ENCODE peak calls at places on chromosome 20, in seven cellular contexts. One of them, this sample, is unnamed.

GRCh38 chr20:5065489-5066383 is 54.0 kb downstream of the PCNA start:
- DNase-seq in breast epithelium: no peak
- DNase-seq in stomach: peak; percentile 70
- DNase-seq in colonic mucosa: peak; percentile 38
- DNase-seq in Peyer's patch: no peak
- DNase-seq in mesenchymal stem cell: peak; percentile 94
- DNase-seq in brain microvascular endothelial cell: peak; percentile 91
- DNase-seq in this sample: no peak

GRCh38 chr20:19253316-19253715 is 40.9 kb downstream of the SLC24A3 start:
- DNase-seq in brain microvascular endothelial cell: no peak
- DNase-seq in mesenchymal stem cell: no peak
- DNase-seq in breast epithelium: no peak
- DNase-seq in colonic mucosa: no peak
- DNase-seq in Peyer's patch: no peak
- DNase-seq in stomach: no peak
- DNase-seq in this sample: no peak

GRCh38 chr20:23924751-23925150 is 45.2 kb upstream of the CST5 start:
- DNase-seq in Peyer's patch: no peak
- DNase-seq in breast epithelium: no peak
- DNase-seq in colonic mucosa: no peak
- DNase-seq in mesenchymal stem cell: no peak
- DNase-seq in stomach: no peak
- DNase-seq in brain microvascular endothelial cell: no peak
- DNase-seq in this sample: no peak

GRCh38 chr20:2301164-2301622 is 5.4 kb downstream of the TGM3 start:
- DNase-seq in colonic mucosa: peak; percentile 35
- DNase-seq in Peyer's patch: no peak
- DNase-seq in mesenchymal stem cell: peak; percentile 50
- DNase-seq in breast epithelium: no peak
- DNase-seq in brain microvascular endothelial cell: no peak
- DNase-seq in stomach: no peak
- DNase-seq in this sample: no peak

GRCh38 chr20:1363522-1363921 is 29.3 kb downstream of the FKBP1A start:
- DNase-seq in stomach: no peak
- DNase-seq in colonic mucosa: no peak
- DNase-seq in brain microvascular endothelial cell: no peak
- DNase-seq in Peyer's patch: no peak
- DNase-seq in mesenchymal stem cell: no peak
- DNase-seq in breast epithelium: no peak
- DNase-seq in this sample: no peak

GRCh38 chr20:8082999-8083398 is 49.1 kb upstream of the PLCB1 start:
- DNase-seq in mesenchymal stem cell: peak; percentile 70
- DNase-seq in breast epithelium: no peak
- DNase-seq in colonic mucosa: no peak
- DNase-seq in Peyer's patch: no peak
- DNase-seq in stomach: no peak
- DNase-seq in brain microvascular endothelial cell: no peak
- DNase-seq in this sample: no peak

GRCh38 chr20:34111057-34111711 is 859 bp downstream of the EIF2S2 start:
- DNase-seq in mesenchymal stem cell: peak; percentile 84
- DNase-seq in colonic mucosa: peak; percentile 31
- DNase-seq in brain microvascular endothelial cell: peak; percentile 22
- DNase-seq in Peyer's patch: no peak
- DNase-seq in stomach: no peak
- DNase-seq in breast epithelium: no peak
- DNase-seq in this sample: no peak

GRCh38 chr20:49420292-49420691 is 62.2 kb downstream of the KCNB1 start:
- DNase-seq in mesenchymal stem cell: no peak
- DNase-seq in colonic mucosa: no peak
- DNase-seq in brain microvascular endothelial cell: no peak
- DNase-seq in Peyer's patch: no peak
- DNase-seq in breast epithelium: no peak
- DNase-seq in stomach: no peak
- DNase-seq in this sample: no peak

GRCh38 chr20:48632017-48632824 is 195.6 kb downstream of the PREX1 start:
- DNase-seq in Peyer's patch: peak; percentile 32
- DNase-seq in stomach: no peak
- DNase-seq in breast epithelium: no peak
- DNase-seq in colonic mucosa: no peak
- DNase-seq in mesenchymal stem cell: no peak
- DNase-seq in brain microvascular endothelial cell: no peak
- DNase-seq in this sample: no peak

GRCh38 chr20:20561841-20562240 is 150.6 kb downstream of the RALGAPA2 start:
- DNase-seq in mesenchymal stem cell: no peak
- DNase-seq in stomach: no peak
- DNase-seq in brain microvascular endothelial cell: no peak
- DNase-seq in breast epithelium: no peak
- DNase-seq in colonic mucosa: no peak
- DNase-seq in Peyer's patch: no peak
- DNase-seq in this sample: no peak

GRCh38 chr20:64119681-64120341 is 12.4 kb upstream of the NPBWR2 start:
- DNase-seq in breast epithelium: no peak
- DNase-seq in stomach: no peak
- DNase-seq in Peyer's patch: peak; percentile 41
- DNase-seq in colonic mucosa: no peak
- DNase-seq in mesenchymal stem cell: no peak
- DNase-seq in brain microvascular endothelial cell: no peak
- DNase-seq in this sample: no peak

GRCh38 chr20:48155231-48155630 is 369.9 kb upstream of the SULF2 start:
- DNase-seq in Peyer's patch: no peak
- DNase-seq in mesenchymal stem cell: no peak
- DNase-seq in colonic mucosa: no peak
- DNase-seq in breast epithelium: no peak
- DNase-seq in brain microvascular endothelial cell: no peak
- DNase-seq in stomach: no peak
- DNase-seq in this sample: peak; percentile 66

GRCh38 chr20:60786686-60787217 is 465.3 kb upstream of the CDH4 start:
- DNase-seq in breast epithelium: no peak
- DNase-seq in brain microvascular endothelial cell: no peak
- DNase-seq in stomach: no peak
- DNase-seq in colonic mucosa: no peak
- DNase-seq in mesenchymal stem cell: no peak
- DNase-seq in Peyer's patch: no peak
- DNase-seq in this sample: no peak

GRCh38 chr20:2210646-2211556 is 84.9 kb upstream of the TGM3 start:
- DNase-seq in mesenchymal stem cell: peak; percentile 30
- DNase-seq in colonic mucosa: peak; percentile 31
- DNase-seq in stomach: no peak
- DNase-seq in breast epithelium: no peak
- DNase-seq in brain microvascular endothelial cell: peak; percentile 53
- DNase-seq in Peyer's patch: no peak
- DNase-seq in this sample: no peak

GRCh38 chr20:3732327-3733118 is at the start of gene HSPA12B:
- DNase-seq in breast epithelium: no peak
- DNase-seq in mesenchymal stem cell: no peak
- DNase-seq in stomach: no peak
- DNase-seq in brain microvascular endothelial cell: no peak
- DNase-seq in colonic mucosa: no peak
- DNase-seq in Peyer's patch: no peak
- DNase-seq in this sample: no peak

GRCh38 chr20:17835240-17835940 is 133.2 kb downstream of the SNX5 start:
- DNase-seq in breast epithelium: peak; percentile 79
- DNase-seq in stomach: no peak
- DNase-seq in mesenchymal stem cell: peak; percentile 83
- DNase-seq in colonic mucosa: no peak
- DNase-seq in Peyer's patch: no peak
- DNase-seq in brain microvascular endothelial cell: peak; percentile 77
- DNase-seq in this sample: no peak

GRCh38 chr20:17613328-17614175 is 43.7 kb downstream of the DSTN start:
- DNase-seq in breast epithelium: no peak
- DNase-seq in mesenchymal stem cell: no peak
- DNase-seq in Peyer's patch: peak; percentile 55
- DNase-seq in stomach: peak; percentile 26
- DNase-seq in brain microvascular endothelial cell: no peak
- DNase-seq in colonic mucosa: peak; percentile 42
- DNase-seq in this sample: no peak

GRCh38 chr20:10733122-10733521 is 59.3 kb upstream of the JAG1 start:
- DNase-seq in brain microvascular endothelial cell: no peak
- DNase-seq in breast epithelium: no peak
- DNase-seq in mesenchymal stem cell: no peak
- DNase-seq in Peyer's patch: no peak
- DNase-seq in stomach: no peak
- DNase-seq in colonic mucosa: no peak
- DNase-seq in this sample: no peak

GRCh38 chr20:48864738-48865318 is 37.0 kb upstream of the PREX1 start:
- DNase-seq in stomach: no peak
- DNase-seq in mesenchymal stem cell: no peak
- DNase-seq in brain microvascular endothelial cell: no peak
- DNase-seq in Peyer's patch: no peak
- DNase-seq in colonic mucosa: no peak
- DNase-seq in breast epithelium: no peak
- DNase-seq in this sample: no peak

DNA sequence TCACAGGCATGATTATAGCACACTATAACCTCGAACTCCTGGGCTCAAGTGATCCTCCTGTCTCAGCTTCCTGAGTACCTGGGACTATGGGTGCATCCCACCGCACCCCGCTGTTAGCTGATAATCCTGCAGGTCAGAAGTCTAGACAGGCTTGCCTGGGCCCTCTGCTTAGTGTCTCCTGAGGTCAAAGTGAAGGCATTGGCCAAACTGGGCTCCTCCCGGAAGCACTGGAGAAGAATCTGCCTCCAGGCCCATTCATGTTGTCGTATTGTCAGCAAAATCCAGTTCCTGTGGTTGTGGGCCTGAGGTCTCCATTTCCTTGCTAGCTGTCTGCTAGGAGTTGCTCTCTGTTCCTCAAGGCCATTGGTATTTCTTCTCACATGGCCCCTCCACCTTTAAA is 6.3 kb upstream of the MROH8 start:
- DNase-seq in breast epithelium: no peak
- DNase-seq in stomach: no peak
- DNase-seq in Peyer's patch: no peak
- DNase-seq in brain microvascular endothelial cell: no peak
- DNase-seq in mesenchymal stem cell: no peak
- DNase-seq in colonic mucosa: no peak
- DNase-seq in this sample: no peak
- H3K27ac ChIP-seq in breast epithelium: peak overlapping the region; percentile 19
- H3K27ac ChIP-seq in stomach: no peak overlapping the region
- H3K27ac ChIP-seq in Peyer's patch: no peak overlapping the region
- H3K27ac ChIP-seq in brain microvascular endothelial cell: no peak overlapping the region
- H3K27ac ChIP-seq in mesenchymal stem cell: no peak overlapping the region
- H3K27ac ChIP-seq in colonic mucosa: no peak overlapping the region
- H3K27ac ChIP-seq in this sample: no peak overlapping the region

GRCh38 chr20:53194310-53194709 is 222.2 kb downstream of the TSHZ2 start:
- DNase-seq in mesenchymal stem cell: no peak
- DNase-seq in breast epithelium: no peak
- DNase-seq in brain microvascular endothelial cell: no peak
- DNase-seq in stomach: no peak
- DNase-seq in colonic mucosa: no peak
- DNase-seq in Peyer's patch: no peak
- DNase-seq in this sample: no peak
- H3K27ac ChIP-seq in mesenchymal stem cell: no peak overlapping the region
- H3K27ac ChIP-seq in breast epithelium: no peak overlapping the region
- H3K27ac ChIP-seq in brain microvascular endothelial cell: no peak overlapping the region
- H3K27ac ChIP-seq in stomach: no peak overlapping the region
- H3K27ac ChIP-seq in colonic mucosa: no peak overlapping the region
- H3K27ac ChIP-seq in Peyer's patch: no peak overlapping the region
- H3K27ac ChIP-seq in this sample: no peak overlapping the region

GRCh38 chr20:22861990-22862389 is 173.1 kb upstream of the SSTR4 start:
- DNase-seq in stomach: no peak
- DNase-seq in brain microvascular endothelial cell: no peak
- DNase-seq in breast epithelium: no peak
- DNase-seq in Peyer's patch: no peak
- DNase-seq in mesenchymal stem cell: no peak
- DNase-seq in colonic mucosa: no peak
- DNase-seq in this sample: no peak

GRCh38 chr20:22866757-22867425 is 168.2 kb upstream of the SSTR4 start:
- DNase-seq in Peyer's patch: no peak
- DNase-seq in breast epithelium: no peak
- DNase-seq in mesenchymal stem cell: peak; percentile 28
- DNase-seq in colonic mucosa: no peak
- DNase-seq in brain microvascular endothelial cell: peak; percentile 56
- DNase-seq in stomach: no peak
- DNase-seq in this sample: no peak

GRCh38 chr20:22863881-22864280 is 171.2 kb upstream of the SSTR4 start:
- DNase-seq in colonic mucosa: no peak
- DNase-seq in Peyer's patch: no peak
- DNase-seq in breast epithelium: no peak
- DNase-seq in mesenchymal stem cell: no peak
- DNase-seq in stomach: no peak
- DNase-seq in brain microvascular endothelial cell: no peak
- DNase-seq in this sample: no peak

GRCh38 chr20:22862645-22863230 is 172.4 kb upstream of the SSTR4 start:
- DNase-seq in mesenchymal stem cell: no peak
- DNase-seq in colonic mucosa: no peak
- DNase-seq in breast epithelium: no peak
- DNase-seq in stomach: no peak
- DNase-seq in brain microvascular endothelial cell: no peak
- DNase-seq in Peyer's patch: no peak
- DNase-seq in this sample: no peak

DNA sequence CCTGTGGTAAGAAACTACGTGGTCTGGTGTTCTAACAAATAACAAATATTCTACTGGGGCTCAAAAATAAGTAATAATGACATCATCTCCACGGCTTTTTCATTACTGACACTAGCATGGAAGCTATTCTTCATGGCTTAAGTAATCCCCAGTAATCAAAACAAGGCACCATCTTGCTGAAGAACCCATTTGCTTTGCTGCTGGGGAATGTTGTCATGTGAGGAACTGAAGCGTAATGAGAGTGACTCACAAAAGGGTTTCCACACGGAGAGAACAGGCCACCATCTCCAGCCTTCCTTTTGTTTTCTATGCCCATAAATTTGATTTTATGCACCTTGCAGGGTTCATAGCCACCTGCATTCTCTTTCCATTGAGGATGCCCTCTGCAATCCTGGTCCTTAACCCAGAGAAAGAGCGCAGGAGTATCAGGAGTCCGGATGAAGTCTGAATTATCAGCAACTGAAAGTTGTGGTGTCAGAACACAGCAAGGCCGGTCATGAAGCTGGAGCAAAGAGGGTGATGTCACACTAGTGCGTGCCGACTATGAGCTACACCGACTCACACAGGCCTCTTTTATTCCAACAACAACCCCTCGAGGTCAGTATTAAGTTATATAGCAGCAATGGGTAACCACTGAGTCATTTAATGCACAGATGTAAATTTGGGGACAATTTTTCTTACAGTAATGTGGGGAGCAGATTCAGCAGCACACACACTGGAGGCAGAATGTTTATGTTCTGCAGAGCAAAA is 173.7 kb upstream of the SSTR4 start:
- DNase-seq in breast epithelium: no peak
- DNase-seq in colonic mucosa: no peak
- DNase-seq in brain microvascular endothelial cell: peak; percentile 62
- DNase-seq in mesenchymal stem cell: peak; percentile 50
- DNase-seq in Peyer's patch: no peak
- DNase-seq in stomach: no peak
- DNase-seq in this sample: no peak
- H3K27ac ChIP-seq in breast epithelium: no peak overlapping the region
- H3K27ac ChIP-seq in colonic mucosa: no peak overlapping the region
- H3K27ac ChIP-seq in brain microvascular endothelial cell: no peak overlapping the region
- H3K27ac ChIP-seq in mesenchymal stem cell: no peak overlapping the region
- H3K27ac ChIP-seq in Peyer's patch: no peak overlapping the region
- H3K27ac ChIP-seq in stomach: no peak overlapping the region
- H3K27ac ChIP-seq in this sample: no peak overlapping the region

GRCh38 chr20:43926691-43927090 is 12.0 kb downstream of the TOX2 start:
- DNase-seq in mesenchymal stem cell: no peak
- DNase-seq in Peyer's patch: peak; percentile 9
- DNase-seq in brain microvascular endothelial cell: no peak
- DNase-seq in stomach: no peak
- DNase-seq in colonic mucosa: no peak
- DNase-seq in breast epithelium: no peak
- DNase-seq in this sample: no peak
- H3K27ac ChIP-seq in mesenchymal stem cell: no peak overlapping the region
- H3K27ac ChIP-seq in Peyer's patch: no peak overlapping the region
- H3K27ac ChIP-seq in brain microvascular endothelial cell: no peak overlapping the region
- H3K27ac ChIP-seq in stomach: no peak overlapping the region
- H3K27ac ChIP-seq in colonic mucosa: no peak overlapping the region
- H3K27ac ChIP-seq in breast epithelium: no peak overlapping the region
- H3K27ac ChIP-seq in this sample: no peak overlapping the region

GRCh38 chr20:62357681-62358080 is 9.4 kb downstream of the LAMA5 start:
- DNase-seq in colonic mucosa: no peak
- DNase-seq in stomach: no peak
- DNase-seq in Peyer's patch: no peak
- DNase-seq in breast epithelium: no peak
- DNase-seq in mesenchymal stem cell: no peak
- DNase-seq in brain microvascular endothelial cell: no peak
- DNase-seq in this sample: no peak
- H3K27ac ChIP-seq in colonic mucosa: peak overlapping the region; percentile 67
- H3K27ac ChIP-seq in stomach: peak overlapping the region; percentile 86
- H3K27ac ChIP-seq in Peyer's patch: peak overlapping the region; percentile 89
- H3K27ac ChIP-seq in breast epithelium: peak overlapping the region; percentile 79
- H3K27ac ChIP-seq in mesenchymal stem cell: peak overlapping the region; percentile 96
- H3K27ac ChIP-seq in brain microvascular endothelial cell: peak overlapping the region; percentile 75
- H3K27ac ChIP-seq in this sample: no peak overlapping the region